ENCODE peak calls at places on chromosomes 16 and 17, in seven cellular contexts. M is CD4-positive, alpha-beta T cell; H is AG09319; U is GM23338; T is A549; L is mucosa of descending colon; Q is MCF 10A. K is an unnamed sample.
A peak's percentile ranks its signal among the peaks of the same experiment; 100 is the strongest.

GRCh38 chr16:20814761-20815160 is 8.4 kb downstream of the REXO5 start:
- DNase-seq in H (no peak), Q (no peak), U (no peak), L (no peak), T (no peak), M (no peak), K (no peak)

GRCh38 chr16:86515420-86515779 is 5.1 kb downstream of the FOXF1 start:
- DNase-seq in T (no peak), Q (no peak), U (peak; percentile 82), M (no peak), H (no peak), L (no peak), K (no peak)

GRCh38 chr17:79461041-79461440 is 149.8 kb downstream of the RBFOX3 start:
- DNase-seq in U (no peak), T (peak; percentile 82), Q (peak; percentile 10), L (no peak), H (no peak), M (no peak), K (no peak)

GRCh38 chr17:12201294-12201693 is 180.6 kb downstream of the MAP2K4 start:
- DNase-seq in U (no peak), H (no peak), Q (no peak), M (no peak), T (no peak), L (no peak), K (no peak)

GRCh38 chr16:31536804-31537361 is 9.2 kb downstream of the AHSP start:
- DNase-seq in Q (no peak), T (no peak), M (no peak), U (peak; percentile 24), H (no peak), L (no peak), K (no peak)

GRCh38 chr16:57507414-57508083 is 21.3 kb upstream of the DOK4 start:
- DNase-seq in M (no peak), T (no peak), H (no peak), U (peak; percentile 36), L (no peak), Q (no peak), K (no peak)

GRCh38 chr16:51326131-51326856 is 175.2 kb upstream of the SALL1 start:
- DNase-seq in U (no peak), M (no peak), L (no peak), T (peak; percentile 26), Q (peak; percentile 73), H (no peak), K (no peak)

GRCh38 chr17:16322636-16323035 is 30.6 kb downstream of the CENPV start:
- DNase-seq in L (no peak), U (no peak), H (peak; percentile 64), Q (no peak), M (no peak), T (no peak), K (no peak)

GRCh38 chr17:59388070-59388556 is 56.7 kb downstream of the YPEL2 start:
- DNase-seq in Q (no peak), H (no peak), U (no peak), M (no peak), T (no peak), L (no peak), K (no peak)

GRCh38 chr17:28854457-28855382 is at the start of gene ERAL1:
- DNase-seq in Q (peak; percentile 93), L (peak; percentile 87), M (peak; percentile 74), U (peak; percentile 95), H (peak; percentile 65), T (peak; percentile 98), K (peak; percentile 94)

GRCh38 chr16:76226481-76226880 is 50.7 kb upstream of the CNTNAP4 start:
- DNase-seq in Q (peak; percentile 55), T (no peak), L (no peak), U (no peak), M (no peak), H (no peak), K (no peak)

GRCh38 chr16:81651758-81652718 is 127.1 kb upstream of the PLCG2 start:
- DNase-seq in T (no peak), U (no peak), H (no peak), M (no peak), Q (no peak), L (no peak), K (no peak)

GRCh38 chr16:66894948-66895696 is 14.8 kb downstream of the PDP2 start:
- DNase-seq in Q (peak; percentile 80), T (peak; percentile 58), H (peak; percentile 58), M (peak; percentile 50), L (peak; percentile 75), U (peak; percentile 79), K (no peak)

GRCh38 chr17:72560303-72561247 is 439.8 kb downstream of the SOX9 start:
- DNase-seq in U (peak; percentile 75), L (peak; percentile 85), T (peak; percentile 95), H (peak; percentile 12), Q (peak; percentile 65), M (peak; percentile 20), K (peak; percentile 64)

GRCh38 chr17:32142857-32143524 is 689 bp downstream of the RHOT1 start:
- DNase-seq in L (peak; percentile 73), Q (peak; percentile 75), M (peak; percentile 5), H (no peak), T (peak; percentile 64), U (peak; percentile 85), K (no peak)

GRCh38 chr16:13426279-13426678 is 493.7 kb upstream of the ERCC4 start:
- DNase-seq in Q (no peak), H (no peak), U (peak; percentile 78), T (no peak), L (no peak), M (no peak), K (no peak)
- TF ChIP-seq CTCF in Q (no peak), H (no peak), U (peak; percentile 81), T (no peak), L (no peak), M (no peak), K (peak; percentile 51)

GRCh38 chr16:27511657-27512056 is 38.1 kb downstream of the GTF3C1 start:
- DNase-seq in T (no peak), L (no peak), H (no peak), M (no peak), Q (no peak), U (no peak), K (no peak)
- TF ChIP-seq CTCF in T (no peak), L (no peak), H (no peak), M (no peak), Q (no peak), U (no peak), K (no peak)

GRCh38 chr17:38729886-38730525 is at the start of gene CISD3:
- DNase-seq in M (peak; percentile 71), U (peak; percentile 90), L (peak; percentile 94), Q (peak; percentile 81), H (peak; percentile 67), T (peak; percentile 86), K (peak; percentile 88)
- TF ChIP-seq CTCF in M (peak; percentile 54), U (peak; percentile 57), L (peak; percentile 93), Q (peak; percentile 41), H (peak; percentile 28), T (peak; percentile 98), K (peak; percentile 72)

DNA sequence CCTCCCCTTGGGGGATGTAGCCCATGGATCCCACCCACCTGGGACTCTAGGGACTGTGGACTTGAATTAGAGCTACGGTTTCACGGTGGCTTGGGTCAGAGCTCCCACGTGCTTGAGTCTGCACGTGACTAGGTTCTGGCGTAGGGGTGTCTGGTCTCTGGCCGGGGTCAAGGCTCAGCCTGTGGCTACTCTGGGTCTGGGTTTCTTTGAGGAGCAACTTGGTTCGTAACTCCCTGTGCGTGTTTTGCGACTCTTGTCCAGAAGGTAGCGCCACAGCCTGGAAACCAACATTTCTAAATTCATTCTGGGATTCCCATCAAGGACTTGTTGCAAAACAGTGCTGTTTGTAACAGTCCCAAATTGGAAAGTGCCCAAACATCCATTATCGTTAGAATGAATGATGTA is 462 bp upstream of the GGT6 start:
- DNase-seq in T (no peak), M (no peak), U (peak; percentile 69), Q (no peak), L (no peak), H (no peak), K (no peak)
- TF ChIP-seq CTCF in T (no peak), M (no peak), U (peak; percentile 64), Q (no peak), L (no peak), H (no peak), K (no peak)

DNA sequence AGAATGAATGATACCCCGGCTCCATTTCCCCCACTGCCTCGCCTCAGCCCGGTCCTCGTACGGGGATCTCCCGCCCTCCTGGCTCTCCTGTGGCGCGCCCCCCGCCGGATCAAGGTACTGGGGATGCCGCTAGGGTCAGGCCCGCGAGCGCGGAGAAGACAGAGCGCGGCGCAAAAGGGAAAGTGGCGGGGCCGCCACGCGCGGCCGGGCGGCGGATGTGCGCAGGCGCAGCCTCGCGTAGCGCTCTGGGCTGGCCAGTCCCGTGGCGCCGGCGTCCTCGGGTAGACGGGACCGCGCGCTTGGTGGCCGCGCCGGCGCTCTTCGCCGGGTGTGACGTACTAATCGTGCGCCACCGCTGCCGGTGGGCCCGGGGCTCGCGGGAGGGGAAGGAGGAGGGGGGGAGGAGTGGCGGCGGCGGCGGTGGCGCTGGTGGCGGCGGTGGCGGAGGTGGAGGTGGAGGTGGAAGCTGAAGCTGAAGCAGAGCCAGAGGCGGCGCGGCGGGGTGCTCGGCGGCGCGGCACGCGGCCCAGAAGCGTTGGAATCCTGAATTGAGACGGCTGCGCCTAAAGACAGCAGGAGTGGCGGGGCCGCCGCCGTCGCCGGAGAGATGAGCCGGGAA is at the start of gene SENP3:
- DNase-seq in M (peak; percentile 79), L (peak; percentile 93), T (peak; percentile 98), H (peak; percentile 73), U (peak; percentile 94), Q (peak; percentile 83), K (peak; percentile 97)
- TF ChIP-seq CTCF in M (no peak), L (no peak), T (no peak), H (no peak), U (no peak), Q (no peak), K (no peak)

GRCh38 chr17:36094746-36095145 is 4.8 kb upstream of the CCL3 start:
- DNase-seq in U (no peak), Q (no peak), H (no peak), M (no peak), L (no peak), T (no peak), K (no peak)
- TF ChIP-seq CTCF in U (no peak), Q (no peak), H (no peak), M (no peak), L (no peak), T (no peak), K (no peak)